ENCODE peak calls at places on chromosome 17, in four cellular contexts. One of them, this sample, is unnamed.

GRCh38 chr17:79174905-79175856 is 100.6 kb downstream of the ENGASE start:
- DNase-seq in activated CD4-positive, alpha-beta T cell treated with anti-CD3 and anti-CD28 coated beads, Interleukin-2, amount 50 U/mL, for 24 hours: no peak
- DNase-seq in stimulated activated CD4-positive, alpha-beta T cell treated with anti-CD3 and anti-CD28 coated beads, Interleukin-15, amount 100 ng/mL, for 24 hours: no peak
- DNase-seq in kidney glomerular epithelial cell: no peak
- DNase-seq in this sample: no peak

GRCh38 chr17:10094806-10095205 is 103.6 kb downstream of the GAS7 start:
- DNase-seq in activated CD4-positive, alpha-beta T cell treated with anti-CD3 and anti-CD28 coated beads, Interleukin-2, amount 50 U/mL, for 24 hours: no peak
- DNase-seq in stimulated activated CD4-positive, alpha-beta T cell treated with anti-CD3 and anti-CD28 coated beads, Interleukin-15, amount 100 ng/mL, for 24 hours: no peak
- DNase-seq in kidney glomerular epithelial cell: no peak
- DNase-seq in this sample: no peak

GRCh38 chr17:57448288-57449283 is 192.3 kb downstream of the MSI2 start:
- DNase-seq in activated CD4-positive, alpha-beta T cell treated with anti-CD3 and anti-CD28 coated beads, Interleukin-2, amount 50 U/mL, for 24 hours: no peak
- DNase-seq in stimulated activated CD4-positive, alpha-beta T cell treated with anti-CD3 and anti-CD28 coated beads, Interleukin-15, amount 100 ng/mL, for 24 hours: no peak
- DNase-seq in kidney glomerular epithelial cell: no peak
- DNase-seq in this sample: no peak

GRCh38 chr17:82875418-82875856 is 35.6 kb upstream of the ZNF750 start:
- DNase-seq in activated CD4-positive, alpha-beta T cell treated with anti-CD3 and anti-CD28 coated beads, Interleukin-2, amount 50 U/mL, for 24 hours: no peak
- DNase-seq in stimulated activated CD4-positive, alpha-beta T cell treated with anti-CD3 and anti-CD28 coated beads, Interleukin-15, amount 100 ng/mL, for 24 hours: no peak
- DNase-seq in kidney glomerular epithelial cell: no peak
- DNase-seq in this sample: peak

GRCh38 chr17:31674717-31675349 is 184.2 kb downstream of the COPRS start:
- DNase-seq in activated CD4-positive, alpha-beta T cell treated with anti-CD3 and anti-CD28 coated beads, Interleukin-2, amount 50 U/mL, for 24 hours: no peak
- DNase-seq in stimulated activated CD4-positive, alpha-beta T cell treated with anti-CD3 and anti-CD28 coated beads, Interleukin-15, amount 100 ng/mL, for 24 hours: no peak
- DNase-seq in kidney glomerular epithelial cell: peak
- DNase-seq in this sample: no peak

GRCh38 chr17:7496470-7497227 is 12.5 kb downstream of the POLR2A start:
- DNase-seq in activated CD4-positive, alpha-beta T cell treated with anti-CD3 and anti-CD28 coated beads, Interleukin-2, amount 50 U/mL, for 24 hours: no peak
- DNase-seq in stimulated activated CD4-positive, alpha-beta T cell treated with anti-CD3 and anti-CD28 coated beads, Interleukin-15, amount 100 ng/mL, for 24 hours: no peak
- DNase-seq in kidney glomerular epithelial cell: no peak
- DNase-seq in this sample: no peak

GRCh38 chr17:27607692-27608091 is 23.3 kb upstream of the LGALS9 start:
- DNase-seq in activated CD4-positive, alpha-beta T cell treated with anti-CD3 and anti-CD28 coated beads, Interleukin-2, amount 50 U/mL, for 24 hours: no peak
- DNase-seq in stimulated activated CD4-positive, alpha-beta T cell treated with anti-CD3 and anti-CD28 coated beads, Interleukin-15, amount 100 ng/mL, for 24 hours: no peak
- DNase-seq in kidney glomerular epithelial cell: no peak
- DNase-seq in this sample: no peak

GRCh38 chr17:59830007-59830630 is 62.6 kb downstream of the TUBD1 start:
- DNase-seq in activated CD4-positive, alpha-beta T cell treated with anti-CD3 and anti-CD28 coated beads, Interleukin-2, amount 50 U/mL, for 24 hours: no peak
- DNase-seq in stimulated activated CD4-positive, alpha-beta T cell treated with anti-CD3 and anti-CD28 coated beads, Interleukin-15, amount 100 ng/mL, for 24 hours: peak
- DNase-seq in kidney glomerular epithelial cell: peak
- DNase-seq in this sample: no peak

GRCh38 chr17:59706900-59707181 is 389 bp downstream of the PTRH2 start:
- DNase-seq in activated CD4-positive, alpha-beta T cell treated with anti-CD3 and anti-CD28 coated beads, Interleukin-2, amount 50 U/mL, for 24 hours: no peak
- DNase-seq in stimulated activated CD4-positive, alpha-beta T cell treated with anti-CD3 and anti-CD28 coated beads, Interleukin-15, amount 100 ng/mL, for 24 hours: peak
- DNase-seq in kidney glomerular epithelial cell: no peak
- DNase-seq in this sample: no peak

GRCh38 chr17:27294689-27295630 is 1.0 kb downstream of the WSB1 start:
- DNase-seq in activated CD4-positive, alpha-beta T cell treated with anti-CD3 and anti-CD28 coated beads, Interleukin-2, amount 50 U/mL, for 24 hours: peak
- DNase-seq in stimulated activated CD4-positive, alpha-beta T cell treated with anti-CD3 and anti-CD28 coated beads, Interleukin-15, amount 100 ng/mL, for 24 hours: peak
- DNase-seq in kidney glomerular epithelial cell: peak
- DNase-seq in this sample: peak

GRCh38 chr17:62981933-62982332 is 15.9 kb downstream of the TANC2 start:
- DNase-seq in activated CD4-positive, alpha-beta T cell treated with anti-CD3 and anti-CD28 coated beads, Interleukin-2, amount 50 U/mL, for 24 hours: no peak
- DNase-seq in stimulated activated CD4-positive, alpha-beta T cell treated with anti-CD3 and anti-CD28 coated beads, Interleukin-15, amount 100 ng/mL, for 24 hours: no peak
- DNase-seq in kidney glomerular epithelial cell: peak
- DNase-seq in this sample: no peak

GRCh38 chr17:79041723-79042420 is 17.9 kb downstream of the C1QTNF1 start:
- DNase-seq in activated CD4-positive, alpha-beta T cell treated with anti-CD3 and anti-CD28 coated beads, Interleukin-2, amount 50 U/mL, for 24 hours: no peak
- DNase-seq in stimulated activated CD4-positive, alpha-beta T cell treated with anti-CD3 and anti-CD28 coated beads, Interleukin-15, amount 100 ng/mL, for 24 hours: no peak
- DNase-seq in kidney glomerular epithelial cell: no peak
- DNase-seq in this sample: no peak

GRCh38 chr17:47135235-47135634 is 53.9 kb downstream of the CDC27 start:
- DNase-seq in activated CD4-positive, alpha-beta T cell treated with anti-CD3 and anti-CD28 coated beads, Interleukin-2, amount 50 U/mL, for 24 hours: no peak
- DNase-seq in stimulated activated CD4-positive, alpha-beta T cell treated with anti-CD3 and anti-CD28 coated beads, Interleukin-15, amount 100 ng/mL, for 24 hours: no peak
- DNase-seq in kidney glomerular epithelial cell: no peak
- DNase-seq in this sample: no peak

GRCh38 chr17:19610879-19611278 is 37.7 kb upstream of the ALDH3A2 start:
- DNase-seq in activated CD4-positive, alpha-beta T cell treated with anti-CD3 and anti-CD28 coated beads, Interleukin-2, amount 50 U/mL, for 24 hours: no peak
- DNase-seq in stimulated activated CD4-positive, alpha-beta T cell treated with anti-CD3 and anti-CD28 coated beads, Interleukin-15, amount 100 ng/mL, for 24 hours: no peak
- DNase-seq in kidney glomerular epithelial cell: no peak
- DNase-seq in this sample: no peak

GRCh38 chr17:53924530-53925455 is 102.1 kb downstream of the KIF2B start:
- DNase-seq in activated CD4-positive, alpha-beta T cell treated with anti-CD3 and anti-CD28 coated beads, Interleukin-2, amount 50 U/mL, for 24 hours: no peak
- DNase-seq in stimulated activated CD4-positive, alpha-beta T cell treated with anti-CD3 and anti-CD28 coated beads, Interleukin-15, amount 100 ng/mL, for 24 hours: no peak
- DNase-seq in kidney glomerular epithelial cell: peak
- DNase-seq in this sample: peak

GRCh38 chr17:81429353-81429774 is 34.1 kb downstream of the BAHCC1 start:
- DNase-seq in activated CD4-positive, alpha-beta T cell treated with anti-CD3 and anti-CD28 coated beads, Interleukin-2, amount 50 U/mL, for 24 hours: no peak
- DNase-seq in stimulated activated CD4-positive, alpha-beta T cell treated with anti-CD3 and anti-CD28 coated beads, Interleukin-15, amount 100 ng/mL, for 24 hours: no peak
- DNase-seq in kidney glomerular epithelial cell: peak
- DNase-seq in this sample: peak

GRCh38 chr17:82863941-82864720 is 24.3 kb upstream of the ZNF750 start:
- DNase-seq in activated CD4-positive, alpha-beta T cell treated with anti-CD3 and anti-CD28 coated beads, Interleukin-2, amount 50 U/mL, for 24 hours: peak
- DNase-seq in stimulated activated CD4-positive, alpha-beta T cell treated with anti-CD3 and anti-CD28 coated beads, Interleukin-15, amount 100 ng/mL, for 24 hours: peak
- DNase-seq in kidney glomerular epithelial cell: peak
- DNase-seq in this sample: peak

GRCh38 chr17:4974064-4974670 is 6.5 kb upstream of the SPAG7 start:
- DNase-seq in activated CD4-positive, alpha-beta T cell treated with anti-CD3 and anti-CD28 coated beads, Interleukin-2, amount 50 U/mL, for 24 hours: no peak
- DNase-seq in stimulated activated CD4-positive, alpha-beta T cell treated with anti-CD3 and anti-CD28 coated beads, Interleukin-15, amount 100 ng/mL, for 24 hours: no peak
- DNase-seq in kidney glomerular epithelial cell: no peak
- DNase-seq in this sample: no peak

GRCh38 chr17:74439691-74440567 is 8.0 kb downstream of the GPRC5C start:
- DNase-seq in activated CD4-positive, alpha-beta T cell treated with anti-CD3 and anti-CD28 coated beads, Interleukin-2, amount 50 U/mL, for 24 hours: no peak
- DNase-seq in stimulated activated CD4-positive, alpha-beta T cell treated with anti-CD3 and anti-CD28 coated beads, Interleukin-15, amount 100 ng/mL, for 24 hours: no peak
- DNase-seq in kidney glomerular epithelial cell: no peak
- DNase-seq in this sample: no peak

GRCh38 chr17:77233635-77234334 is 93.0 kb downstream of the SEC14L1 start:
- DNase-seq in activated CD4-positive, alpha-beta T cell treated with anti-CD3 and anti-CD28 coated beads, Interleukin-2, amount 50 U/mL, for 24 hours: no peak
- DNase-seq in stimulated activated CD4-positive, alpha-beta T cell treated with anti-CD3 and anti-CD28 coated beads, Interleukin-15, amount 100 ng/mL, for 24 hours: peak
- DNase-seq in kidney glomerular epithelial cell: no peak
- DNase-seq in this sample: no peak

GRCh38 chr17:7208027-7208571 is 11.5 kb downstream of the DLG4 start:
- DNase-seq in activated CD4-positive, alpha-beta T cell treated with anti-CD3 and anti-CD28 coated beads, Interleukin-2, amount 50 U/mL, for 24 hours: no peak
- DNase-seq in stimulated activated CD4-positive, alpha-beta T cell treated with anti-CD3 and anti-CD28 coated beads, Interleukin-15, amount 100 ng/mL, for 24 hours: no peak
- DNase-seq in kidney glomerular epithelial cell: no peak
- DNase-seq in this sample: no peak

GRCh38 chr17:15920758-15921239 is 24.1 kb upstream of the ADORA2B start:
- DNase-seq in activated CD4-positive, alpha-beta T cell treated with anti-CD3 and anti-CD28 coated beads, Interleukin-2, amount 50 U/mL, for 24 hours: no peak
- DNase-seq in stimulated activated CD4-positive, alpha-beta T cell treated with anti-CD3 and anti-CD28 coated beads, Interleukin-15, amount 100 ng/mL, for 24 hours: no peak
- DNase-seq in kidney glomerular epithelial cell: no peak
- DNase-seq in this sample: peak

GRCh38 chr17:19703776-19704371 is 12.5 kb downstream of the SLC47A2 start:
- DNase-seq in activated CD4-positive, alpha-beta T cell treated with anti-CD3 and anti-CD28 coated beads, Interleukin-2, amount 50 U/mL, for 24 hours: no peak
- DNase-seq in stimulated activated CD4-positive, alpha-beta T cell treated with anti-CD3 and anti-CD28 coated beads, Interleukin-15, amount 100 ng/mL, for 24 hours: no peak
- DNase-seq in kidney glomerular epithelial cell: no peak
- DNase-seq in this sample: no peak

GRCh38 chr17:80065478-80066170 is 29.2 kb downstream of the CCDC40 start:
- DNase-seq in activated CD4-positive, alpha-beta T cell treated with anti-CD3 and anti-CD28 coated beads, Interleukin-2, amount 50 U/mL, for 24 hours: no peak
- DNase-seq in stimulated activated CD4-positive, alpha-beta T cell treated with anti-CD3 and anti-CD28 coated beads, Interleukin-15, amount 100 ng/mL, for 24 hours: no peak
- DNase-seq in kidney glomerular epithelial cell: no peak
- DNase-seq in this sample: no peak

GRCh38 chr17:39704821-39705551 is 5.1 kb downstream of the ERBB2 start:
- DNase-seq in activated CD4-positive, alpha-beta T cell treated with anti-CD3 and anti-CD28 coated beads, Interleukin-2, amount 50 U/mL, for 24 hours: no peak
- DNase-seq in stimulated activated CD4-positive, alpha-beta T cell treated with anti-CD3 and anti-CD28 coated beads, Interleukin-15, amount 100 ng/mL, for 24 hours: no peak
- DNase-seq in kidney glomerular epithelial cell: peak
- DNase-seq in this sample: no peak

GRCh38 chr17:64223931-64224657 is 39.0 kb downstream of the TEX2 start:
- DNase-seq in activated CD4-positive, alpha-beta T cell treated with anti-CD3 and anti-CD28 coated beads, Interleukin-2, amount 50 U/mL, for 24 hours: no peak
- DNase-seq in stimulated activated CD4-positive, alpha-beta T cell treated with anti-CD3 and anti-CD28 coated beads, Interleukin-15, amount 100 ng/mL, for 24 hours: no peak
- DNase-seq in kidney glomerular epithelial cell: no peak
- DNase-seq in this sample: no peak

GRCh38 chr17:57408064-57408811 is 151.9 kb downstream of the MSI2 start:
- DNase-seq in activated CD4-positive, alpha-beta T cell treated with anti-CD3 and anti-CD28 coated beads, Interleukin-2, amount 50 U/mL, for 24 hours: no peak
- DNase-seq in stimulated activated CD4-positive, alpha-beta T cell treated with anti-CD3 and anti-CD28 coated beads, Interleukin-15, amount 100 ng/mL, for 24 hours: peak
- DNase-seq in kidney glomerular epithelial cell: no peak
- DNase-seq in this sample: no peak

GRCh38 chr17:59810894-59811153 is 81.9 kb downstream of the TUBD1 start:
- DNase-seq in activated CD4-positive, alpha-beta T cell treated with anti-CD3 and anti-CD28 coated beads, Interleukin-2, amount 50 U/mL, for 24 hours: no peak
- DNase-seq in stimulated activated CD4-positive, alpha-beta T cell treated with anti-CD3 and anti-CD28 coated beads, Interleukin-15, amount 100 ng/mL, for 24 hours: no peak
- DNase-seq in kidney glomerular epithelial cell: no peak
- DNase-seq in this sample: no peak

GRCh38 chr17:1746975-1747543 is 4.4 kb downstream of the SERPINF2 start:
- DNase-seq in activated CD4-positive, alpha-beta T cell treated with anti-CD3 and anti-CD28 coated beads, Interleukin-2, amount 50 U/mL, for 24 hours: no peak
- DNase-seq in stimulated activated CD4-positive, alpha-beta T cell treated with anti-CD3 and anti-CD28 coated beads, Interleukin-15, amount 100 ng/mL, for 24 hours: no peak
- DNase-seq in kidney glomerular epithelial cell: no peak
- DNase-seq in this sample: no peak

GRCh38 chr17:55642741-55643140 is 79.9 kb downstream of the TMEM100 start:
- DNase-seq in activated CD4-positive, alpha-beta T cell treated with anti-CD3 and anti-CD28 coated beads, Interleukin-2, amount 50 U/mL, for 24 hours: no peak
- DNase-seq in stimulated activated CD4-positive, alpha-beta T cell treated with anti-CD3 and anti-CD28 coated beads, Interleukin-15, amount 100 ng/mL, for 24 hours: no peak
- DNase-seq in kidney glomerular epithelial cell: no peak
- DNase-seq in this sample: no peak

GRCh38 chr17:42531455-42532354 is 4.3 kb upstream of the NAGLU start:
- DNase-seq in activated CD4-positive, alpha-beta T cell treated with anti-CD3 and anti-CD28 coated beads, Interleukin-2, amount 50 U/mL, for 24 hours: no peak
- DNase-seq in stimulated activated CD4-positive, alpha-beta T cell treated with anti-CD3 and anti-CD28 coated beads, Interleukin-15, amount 100 ng/mL, for 24 hours: peak
- DNase-seq in kidney glomerular epithelial cell: peak
- DNase-seq in this sample: peak

GRCh38 chr17:69960755-69961154 is 114.3 kb upstream of the KCNJ16 start:
- DNase-seq in activated CD4-positive, alpha-beta T cell treated with anti-CD3 and anti-CD28 coated beads, Interleukin-2, amount 50 U/mL, for 24 hours: no peak
- DNase-seq in stimulated activated CD4-positive, alpha-beta T cell treated with anti-CD3 and anti-CD28 coated beads, Interleukin-15, amount 100 ng/mL, for 24 hours: no peak
- DNase-seq in kidney glomerular epithelial cell: no peak
- DNase-seq in this sample: peak

GRCh38 chr17:42512246-42512645 is 23.8 kb upstream of the NAGLU start:
- DNase-seq in activated CD4-positive, alpha-beta T cell treated with anti-CD3 and anti-CD28 coated beads, Interleukin-2, amount 50 U/mL, for 24 hours: no peak
- DNase-seq in stimulated activated CD4-positive, alpha-beta T cell treated with anti-CD3 and anti-CD28 coated beads, Interleukin-15, amount 100 ng/mL, for 24 hours: no peak
- DNase-seq in kidney glomerular epithelial cell: no peak
- DNase-seq in this sample: no peak